ENCODE peak calls at places on chromosomes 4 and X, in five cellular contexts. V is NCI-H2081, F is mesenchymal stem cell, Q is MCF 10A, C is DMS 273 treated with DMSO at 0.1 percent for 48 hours. S is an unnamed sample.

GRCh38 chr4:54096563-54096962 is 3.4 kb upstream of the GSX2 start:
- DNase-seq in V (no peak), F (no peak), Q (no peak), C (no peak), S (no peak)

GRCh38 chr4:72909461-72909860 is 160.1 kb downstream of the COX18 start:
- DNase-seq in V (no peak), F (no peak), Q (peak; percentile 39), C (no peak), S (no peak)

GRCh38 chr4:126267689-126268088 is 952.9 kb downstream of the FAT4 start:
- DNase-seq in V (no peak), F (peak; percentile 45), Q (peak; percentile 33), C (no peak), S (no peak)

GRCh38 chrX:150984164-150984824 is 1.2 kb downstream of the HMGB3 start:
- DNase-seq in V (no peak), F (no peak), Q (no peak), C (no peak), S (no peak)

GRCh38 chr4:132592340-132592739 is 556.8 kb upstream of the PCDH10 start:
- DNase-seq in V (no peak), F (no peak), Q (no peak), C (no peak), S (no peak)

GRCh38 chr4:124179521-124180186 is 532.9 kb downstream of the ANKRD50 start:
- DNase-seq in V (no peak), F (no peak), Q (no peak), C (no peak), S (no peak)

GRCh38 chrX:118726887-118727685 is at the start of gene IL13RA1:
- DNase-seq in V (peak; percentile 96), F (peak; percentile 83), Q (peak; percentile 86), C (peak; percentile 22), S (peak; percentile 50)

GRCh38 chr4:95432466-95432865 is 116.3 kb downstream of the UNC5C start:
- DNase-seq in V (no peak), F (no peak), Q (no peak), C (no peak), S (no peak)

GRCh38 chr4:21986312-21986711 is 37.7 kb upstream of the KCNIP4 start:
- DNase-seq in V (no peak), F (no peak), Q (no peak), C (no peak), S (no peak)

GRCh38 chrX:133995759-133996158 is 10.4 kb upstream of the GPC3 start:
- DNase-seq in V (no peak), F (no peak), Q (no peak), C (no peak), S (no peak)

GRCh38 chr4:66688674-66689073 is 856.6 kb downstream of the CENPC start:
- DNase-seq in V (peak; percentile 41), F (peak; percentile 33), Q (peak; percentile 33), C (no peak), S (peak; percentile 36)

GRCh38 chr4:159655547-159655946 is 552.7 kb downstream of the RAPGEF2 start:
- DNase-seq in V (no peak), F (peak; percentile 46), Q (peak; percentile 24), C (no peak), S (no peak)

GRCh38 chr4:113094802-113095201 is 45.3 kb downstream of the ANK2 start:
- DNase-seq in V (peak; percentile 10), F (peak; percentile 18), Q (peak; percentile 22), C (no peak), S (no peak)

GRCh38 chrX:107565916-107566602 is 62.3 kb upstream of the PRPS1 start:
- DNase-seq in V (peak; percentile 78), F (peak; percentile 79), Q (peak; percentile 50), C (peak; percentile 42), S (peak; percentile 22)

GRCh38 chr4:37674446-37674845 is 11.7 kb downstream of the RELL1 start:
- DNase-seq in V (peak; percentile 9), F (no peak), Q (no peak), C (peak; percentile 43), S (no peak)

GRCh38 chr4:150491132-150492049 is 90.6 kb upstream of the MAB21L2 start:
- DNase-seq in V (no peak), F (no peak), Q (no peak), C (no peak), S (no peak)

GRCh38 chrX:40009462-40009851 is 88.3 kb downstream of the BCOR start:
- DNase-seq in V (no peak), F (peak; percentile 36), Q (no peak), C (no peak), S (no peak)

GRCh38 chr4:100041646-100042045 is 91.6 kb upstream of the H2AZ1 start:
- DNase-seq in V (no peak), F (no peak), Q (peak; percentile 53), C (no peak), S (no peak)

GRCh38 chrX:37757082-37757481 is 22.8 kb upstream of the CYBB start:
- DNase-seq in V (no peak), F (no peak), Q (no peak), C (no peak), S (no peak)

GRCh38 chr4:56995525-56995924 is 16.8 kb downstream of the POLR2B start:
- DNase-seq in V (peak; percentile 50), F (no peak), Q (no peak), C (no peak), S (no peak)

GRCh38 chrX:7115557-7115956 is 32.0 kb upstream of the STS start:
- DNase-seq in V (no peak), F (peak; percentile 20), Q (no peak), C (no peak), S (no peak)

GRCh38 chrX:20409991-20410390 is 143.3 kb upstream of the RPS6KA3 start:
- DNase-seq in V (no peak), F (no peak), Q (no peak), C (no peak), S (peak; percentile 50)

GRCh38 chr4:6606465-6607235 is 31.7 kb downstream of the MAN2B2 start:
- DNase-seq in V (no peak), F (no peak), Q (no peak), C (no peak), S (no peak)

GRCh38 chrX:22095306-22095705 is 63.2 kb downstream of the PHEX start:
- DNase-seq in V (no peak), F (peak; percentile 28), Q (no peak), C (no peak), S (no peak)

GRCh38 chr4:159197260-159197884 is 94.5 kb downstream of the RAPGEF2 start:
- DNase-seq in V (no peak), F (no peak), Q (no peak), C (no peak), S (no peak)

GRCh38 chr4:186707574-186707973 is 16.1 kb downstream of the FAT1 start:
- DNase-seq in V (no peak), F (no peak), Q (no peak), C (no peak), S (no peak)

GRCh38 chr4:41723286-41723685 is 25.2 kb downstream of the PHOX2B start:
- DNase-seq in V (no peak), F (no peak), Q (no peak), C (no peak), S (no peak)

GRCh38 chr4:37537484-37537883 is 148.7 kb downstream of the RELL1 start:
- DNase-seq in V (no peak), F (no peak), Q (no peak), C (no peak), S (no peak)

GRCh38 chrX:153406903-153407302 is 4.4 kb upstream of the ZFP92 start:
- DNase-seq in V (no peak), F (no peak), Q (no peak), C (no peak), S (no peak)

GRCh38 chr4:177403746-177404145 is 38.5 kb downstream of the AGA start:
- DNase-seq in V (no peak), F (no peak), Q (no peak), C (peak; percentile 7), S (no peak)

GRCh38 chr4:78482281-78482680 is 69.3 kb upstream of the ANXA3 start:
- DNase-seq in V (no peak), F (no peak), Q (no peak), C (no peak), S (no peak)

GRCh38 chr4:624705-625590 is at the start of gene PDE6B:
- DNase-seq in V (no peak), F (no peak), Q (no peak), C (no peak), S (no peak)

GRCh38 chrX:49878128-49878833 is 1.0 kb upstream of the USP27X start:
- DNase-seq in V (no peak), F (no peak), Q (no peak), C (no peak), S (no peak)

GRCh38 chrX:20530319-20530979 is 263.7 kb upstream of the RPS6KA3 start:
- DNase-seq in V (peak; percentile 58), F (peak; percentile 58), Q (peak; percentile 58), C (peak; percentile 18), S (peak; percentile 5)

GRCh38 chr4:118811008-118811764 is 24.7 kb downstream of the SEC24D start:
- DNase-seq in V (no peak), F (peak; percentile 59), Q (peak; percentile 41), C (no peak), S (no peak)

GRCh38 chr4:77818077-77818666 is 996 bp downstream of the CNOT6L start:
- DNase-seq in V (peak; percentile 68), F (peak; percentile 90), Q (peak; percentile 79), C (peak; percentile 26), S (peak; percentile 82)

GRCh38 chrX:131617182-131617581 is 73.3 kb downstream of the OR13H1 start:
- DNase-seq in V (no peak), F (peak; percentile 78), Q (peak; percentile 54), C (no peak), S (no peak)

S was measured in DMS153.